ENCODE peak calls at places on chromosome 18, in eight cellular contexts. S is GM03348, X is fibroblast of pulmonary artery, D is right lobe of liver, I is bronchial epithelial cell, N is T-helper 9 cell, L is BJ, A is GM20000. F is an unnamed sample.

GRCh38 chr18:75779450-75779849 is 351.9 kb upstream of the SMIM21 start:
- DNase-seq in A (no peak), S (no peak), D (no peak), X (no peak), I (no peak), L (no peak), N (no peak), F (no peak)

GRCh38 chr18:76941284-76941683 is 118.9 kb downstream of the ZNF236 start:
- DNase-seq in S (no peak), N (no peak), L (no peak), I (no peak), A (no peak), D (no peak), X (no peak), F (no peak)

GRCh38 chr18:63199743-63200241 is 119.8 kb downstream of the BCL2 start:
- DNase-seq in S (no peak), X (no peak), N (no peak), D (no peak), I (no peak), L (no peak), A (no peak), F (no peak)

GRCh38 chr18:8375269-8375668 is 234.0 kb upstream of the RAB12 start:
- DNase-seq in N (no peak), S (no peak), L (no peak), A (no peak), X (no peak), D (no peak), I (peak), F (no peak)

GRCh38 chr18:11053293-11053692 is 96.1 kb downstream of the PIEZO2 start:
- DNase-seq in S (no peak), I (no peak), L (no peak), X (no peak), A (no peak), D (no peak), N (no peak), F (no peak)

GRCh38 chr18:79576686-79577351 is 102.8 kb upstream of the CTDP1 start:
- DNase-seq in A (no peak), I (no peak), N (no peak), D (peak), S (no peak), X (peak), L (no peak), F (no peak)

GRCh38 chr18:77042583-77042982 is 90.0 kb downstream of the MBP start:
- DNase-seq in N (no peak), L (no peak), D (no peak), X (no peak), I (peak), A (no peak), S (no peak), F (no peak)

GRCh38 chr18:59419386-59419785 is 60.3 kb upstream of the LMAN1 start:
- DNase-seq in L (no peak), D (no peak), I (no peak), S (peak), A (no peak), N (no peak), X (peak), F (no peak)

F was measured in RWPE1.